ENCODE peak calls at places on chromosomes 1 and 21, in six cellular contexts. W is OCI-LY7, T is neural progenitor cell, S is GM12878, L is neuronal stem cell, I is fibroblast of lung. P is an unnamed sample.

GRCh38 chr1:12594966-12595838 is 22.8 kb downstream of the DHRS3 start:
- DNase-seq in L (peak), S (no peak), T (peak), I (peak), W (no peak), P (no peak)

GRCh38 chr21:41168391-41169257 is 664 bp downstream of the BACE2 start:
- DNase-seq in W (no peak), S (no peak), L (peak), T (peak), I (peak), P (peak)

GRCh38 chr21:35989185-35989735 is 71.1 kb downstream of the SETD4 start:
- DNase-seq in T (no peak), I (peak), W (no peak), L (no peak), S (no peak), P (no peak)

GRCh38 chr1:118948796-118949195 is 39.3 kb downstream of the TBX15 start:
- DNase-seq in L (no peak), S (no peak), W (no peak), T (no peak), I (peak), P (no peak)

GRCh38 chr1:81020506-81020905 is 780.2 kb upstream of the ADGRL2 start:
- DNase-seq in S (no peak), T (no peak), I (no peak), W (no peak), L (no peak), P (no peak)

GRCh38 chr1:246329900-246330299 is 177.2 kb downstream of the SMYD3 start:
- DNase-seq in L (no peak), I (no peak), S (peak), T (no peak), W (no peak), P (no peak)

GRCh38 chr1:75673885-75674284 is 50.6 kb upstream of the ACADM start:
- DNase-seq in W (no peak), S (no peak), T (no peak), I (no peak), L (no peak), P (no peak)

GRCh38 chr1:6280761-6281451 is 20.0 kb upstream of the GPR153 start:
- DNase-seq in T (peak), I (peak), W (no peak), L (no peak), S (no peak), P (no peak)

GRCh38 chr1:43156026-43156425 is 16.1 kb downstream of the EBNA1BP2 start:
- DNase-seq in S (no peak), L (no peak), T (no peak), W (no peak), I (no peak), P (no peak)

GRCh38 chr1:2624735-2625300 is 8.0 kb downstream of the MMEL1 start:
- DNase-seq in L (no peak), T (no peak), I (no peak), S (no peak), W (no peak), P (no peak)

GRCh38 chr1:222233441-222234180 is 314.3 kb downstream of the HHIPL2 start:
- DNase-seq in T (no peak), W (no peak), S (no peak), I (peak), L (no peak), P (no peak)

GRCh38 chr1:172417552-172417951 is 2.9 kb upstream of the C1orf105 start:
- DNase-seq in I (no peak), T (no peak), W (no peak), L (no peak), S (no peak), P (no peak)

GRCh38 chr1:246836647-246837046 is 95.1 kb downstream of the AHCTF1 start:
- DNase-seq in W (no peak), S (no peak), T (no peak), L (no peak), I (peak), P (no peak)

GRCh38 chr1:106831511-106831910 is 225.0 kb upstream of the PRMT6 start:
- DNase-seq in L (no peak), I (no peak), W (no peak), T (no peak), S (no peak), P (no peak)

GRCh38 chr1:181043025-181043880 is 9.5 kb downstream of the MR1 start:
- DNase-seq in L (no peak), T (no peak), S (no peak), I (peak), W (no peak), P (no peak)

GRCh38 chr1:181040284-181040865 is 6.6 kb downstream of the MR1 start:
- DNase-seq in W (no peak), S (no peak), L (no peak), I (no peak), T (no peak), P (no peak)

GRCh38 chr1:181044449-181044966 is 10.7 kb downstream of the MR1 start:
- DNase-seq in I (no peak), S (peak), W (no peak), T (no peak), L (no peak), P (peak)
- H2AFZ ChIP-seq in I (no peak), S (no peak), W (no peak), T (no peak), L (peak), P (no peak)

GRCh38 chr1:56577859-56578663 is 1.3 kb downstream of the PLPP3 start:
- DNase-seq in S (no peak), W (peak), I (peak), T (peak), L (no peak), P (peak)

GRCh38 chr1:56575865-56576264 is 3.5 kb downstream of the PLPP3 start:
- DNase-seq in L (no peak), I (no peak), W (peak), T (no peak), S (no peak), P (no peak)

GRCh38 chr1:56578664-56578962 is 750 bp downstream of the PLPP3 start:
- DNase-seq in W (no peak), L (no peak), T (no peak), I (no peak), S (no peak), P (no peak)

GRCh38 chr1:56578963-56579875 is at the start of gene PLPP3:
- DNase-seq in T (peak), L (peak), S (no peak), W (peak), I (peak), P (peak)

GRCh38 chr1:56576880-56577858 is 2.2 kb downstream of the PLPP3 start:
- DNase-seq in W (peak), L (no peak), I (peak), S (no peak), T (peak), P (peak)
- H3K27ac ChIP-seq in W (peak), L (no peak), I (peak), S (no peak), T (peak), P (no peak)

GRCh38 chr1:151542710-151543129 is 2.6 kb downstream of the TUFT1 start:
- DNase-seq in S (no peak), T (no peak), I (peak), W (no peak), L (no peak), P (no peak)
- H3K4me3 ChIP-seq in S (no peak), T (no peak), I (no peak), W (no peak), L (no peak), P (no peak)

GRCh38 chr21:26489781-26490180 is 83.3 kb downstream of the CYYR1 start:
- DNase-seq in L (no peak), S (no peak), W (no peak), T (no peak), I (no peak), P (no peak)

GRCh38 chr21:26491663-26492062 is 81.4 kb downstream of the CYYR1 start:
- DNase-seq in I (no peak), T (no peak), S (no peak), L (no peak), W (no peak), P (no peak)

GRCh38 chr21:26490771-26491170 is 82.3 kb downstream of the CYYR1 start:
- DNase-seq in W (no peak), S (no peak), T (peak), L (peak), I (no peak), P (no peak)

GRCh38 chr21:26499475-26499874 is 73.6 kb downstream of the CYYR1 start:
- DNase-seq in S (no peak), I (no peak), T (no peak), L (no peak), W (no peak), P (no peak)

GRCh38 chr21:26495283-26495849 is 77.7 kb downstream of the CYYR1 start:
- DNase-seq in W (no peak), I (no peak), S (no peak), T (no peak), L (no peak), P (no peak)
- H2AFZ ChIP-seq in W (no peak), I (no peak), S (no peak), T (no peak), L (no peak), P (peak)

DNA sequence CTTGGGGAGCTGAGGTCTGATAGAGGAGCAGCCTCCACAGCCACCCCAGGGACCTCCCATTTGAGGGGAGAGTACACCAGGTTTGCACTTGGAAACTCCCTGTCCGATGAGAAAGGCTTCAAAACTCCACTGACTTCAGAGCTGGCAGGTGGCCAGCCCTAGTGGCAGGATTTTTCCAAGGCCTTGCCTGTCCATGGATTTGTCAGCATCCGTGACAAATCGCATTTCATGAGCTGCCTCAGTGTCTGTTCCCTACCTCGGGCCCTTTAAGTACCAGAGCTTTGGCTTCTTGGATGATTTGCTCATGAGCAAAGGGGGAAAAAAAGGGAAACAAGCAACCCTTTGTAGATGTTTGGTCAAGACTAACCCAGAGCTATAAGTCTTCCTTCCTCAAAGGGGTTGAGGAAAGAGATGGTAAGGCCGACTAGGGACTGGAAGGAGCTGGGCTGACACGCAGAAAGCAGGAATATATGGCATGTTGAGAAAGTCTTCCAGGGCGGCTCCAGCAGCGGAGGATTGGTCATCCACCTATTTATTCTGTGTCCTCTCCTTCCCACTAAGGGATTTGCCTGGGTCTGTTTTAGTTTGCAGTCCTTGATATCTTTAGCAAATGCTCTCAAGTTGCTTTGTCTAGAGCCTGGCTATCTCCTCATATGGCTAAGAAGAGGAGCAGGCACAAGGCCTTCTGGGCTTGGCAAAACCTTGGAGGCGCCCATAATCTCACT is 2.7 kb upstream of the HSPG2 start:
- DNase-seq in T (no peak), W (no peak), S (no peak), L (no peak), I (peak), P (no peak)
- H3K27ac ChIP-seq in T (no peak), W (no peak), S (no peak), L (no peak), I (no peak), P (no peak)

DNA sequence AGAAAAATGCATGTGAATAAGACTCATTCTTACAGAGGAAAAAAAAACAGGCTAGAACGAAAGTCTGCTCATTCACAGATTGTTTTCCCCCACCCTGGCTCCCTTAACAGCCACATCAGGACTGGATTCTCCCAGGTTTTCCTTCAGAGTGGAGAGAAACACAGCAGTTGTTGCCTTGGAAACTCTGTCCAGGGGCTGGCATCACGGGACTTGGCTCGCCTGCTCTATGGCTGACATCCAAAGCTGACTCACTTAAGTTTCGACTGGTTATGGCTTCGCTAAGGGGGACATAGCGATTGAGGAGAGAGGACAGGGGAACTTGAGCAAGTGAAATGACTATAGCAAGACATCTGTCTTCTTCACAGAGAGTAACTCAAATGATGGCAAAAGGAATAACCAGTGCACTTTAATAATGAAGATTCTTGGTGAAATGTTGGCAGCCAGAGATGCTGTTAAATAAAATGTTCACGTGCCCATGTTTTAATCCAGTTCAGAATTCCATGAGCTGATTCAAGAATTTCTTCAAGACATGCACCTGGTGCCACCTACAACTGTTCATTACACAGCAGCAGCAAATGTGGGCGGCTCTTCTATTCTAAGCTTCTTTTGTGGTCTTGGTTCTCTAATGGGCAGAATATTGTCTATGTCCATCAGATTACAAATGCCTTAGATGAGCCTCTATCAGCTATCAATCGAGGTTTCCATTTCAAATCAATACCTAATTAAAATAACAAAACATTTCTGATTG is 21.8 kb downstream of the MIS18A start:
- DNase-seq in W (no peak), S (no peak), T (no peak), I (peak), L (no peak), P (no peak)
- H3K4me3 ChIP-seq in W (no peak), S (no peak), T (no peak), I (no peak), L (no peak), P (no peak)

GRCh38 chr1:224488806-224489584 is 54.4 kb upstream of the WDR26 start:
- DNase-seq in L (no peak), T (no peak), S (no peak), I (peak), W (no peak), P (no peak)

GRCh38 chr1:224490540-224491537 is 56.2 kb upstream of the WDR26 start:
- DNase-seq in L (no peak), I (no peak), T (no peak), S (no peak), W (no peak), P (no peak)

GRCh38 chr1:224482619-224483018 is 48.0 kb upstream of the WDR26 start:
- DNase-seq in L (no peak), T (no peak), W (no peak), S (no peak), I (no peak), P (no peak)

GRCh38 chr1:224489585-224490365 is 55.2 kb upstream of the WDR26 start:
- DNase-seq in L (no peak), W (no peak), I (no peak), T (no peak), S (no peak), P (no peak)

DNA sequence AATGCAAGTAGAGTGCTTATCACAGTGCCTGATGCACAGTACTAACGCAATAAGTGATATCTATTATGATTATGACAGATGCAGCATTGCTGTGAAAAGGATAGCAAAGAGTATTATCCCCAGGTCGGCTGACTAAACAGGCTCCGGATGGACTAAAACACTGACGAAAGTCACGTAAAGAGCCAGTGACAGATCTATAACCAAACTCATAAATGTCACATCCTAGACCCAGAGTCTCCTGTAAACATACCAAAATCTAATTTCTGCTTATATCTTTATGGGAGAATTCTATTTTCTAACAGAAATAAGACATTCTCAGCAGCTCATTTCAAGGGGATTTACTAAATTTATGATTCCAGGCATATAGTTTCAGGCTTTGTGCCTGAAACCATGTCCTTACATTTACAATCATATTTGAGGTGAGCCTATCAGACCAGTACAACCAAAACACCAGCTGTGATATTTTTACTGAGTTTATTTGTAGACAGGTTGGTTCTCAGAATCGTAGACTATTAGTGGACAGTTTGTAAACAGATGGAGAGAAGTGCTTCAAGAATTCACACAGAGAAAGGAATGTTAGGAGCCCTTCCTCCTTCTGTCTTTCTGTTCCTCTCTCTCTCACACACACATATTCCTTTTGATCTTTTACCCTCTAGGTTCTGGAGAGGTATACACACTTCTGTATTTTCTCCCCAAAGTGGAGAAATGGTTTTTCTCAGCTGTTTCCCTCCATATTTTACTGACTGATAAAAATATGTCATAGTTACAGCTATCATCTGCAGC is 52.4 kb upstream of the WDR26 start:
- DNase-seq in I (no peak), W (no peak), L (no peak), T (no peak), S (no peak), P (no peak)
- H2AFZ ChIP-seq in I (no peak), W (no peak), L (no peak), T (peak), S (peak), P (no peak)

DNA sequence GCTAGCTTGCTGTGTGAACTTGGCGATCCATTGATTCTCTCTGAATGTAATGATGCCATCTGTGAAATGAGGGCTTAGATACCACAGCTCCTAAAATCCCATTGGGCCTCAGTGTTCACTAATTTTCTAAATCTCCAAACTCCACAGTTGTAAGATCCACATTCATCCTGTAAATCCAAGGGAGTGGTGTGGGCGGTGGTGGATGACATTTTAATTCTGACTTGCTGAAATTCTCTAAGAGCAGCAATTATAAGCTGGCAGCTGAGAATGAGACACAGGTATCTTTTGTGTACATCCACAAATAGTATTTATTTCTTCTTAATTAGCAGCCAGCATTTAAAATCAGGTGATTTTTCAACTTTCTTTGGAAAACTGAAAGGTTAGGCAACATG is 9.6 kb upstream of the ACTL8 start:
- DNase-seq in I (no peak), W (no peak), S (no peak), L (no peak), T (no peak), P (no peak)
- H3K27ac ChIP-seq in I (no peak), W (no peak), S (no peak), L (no peak), T (no peak), P (no peak)

DNA sequence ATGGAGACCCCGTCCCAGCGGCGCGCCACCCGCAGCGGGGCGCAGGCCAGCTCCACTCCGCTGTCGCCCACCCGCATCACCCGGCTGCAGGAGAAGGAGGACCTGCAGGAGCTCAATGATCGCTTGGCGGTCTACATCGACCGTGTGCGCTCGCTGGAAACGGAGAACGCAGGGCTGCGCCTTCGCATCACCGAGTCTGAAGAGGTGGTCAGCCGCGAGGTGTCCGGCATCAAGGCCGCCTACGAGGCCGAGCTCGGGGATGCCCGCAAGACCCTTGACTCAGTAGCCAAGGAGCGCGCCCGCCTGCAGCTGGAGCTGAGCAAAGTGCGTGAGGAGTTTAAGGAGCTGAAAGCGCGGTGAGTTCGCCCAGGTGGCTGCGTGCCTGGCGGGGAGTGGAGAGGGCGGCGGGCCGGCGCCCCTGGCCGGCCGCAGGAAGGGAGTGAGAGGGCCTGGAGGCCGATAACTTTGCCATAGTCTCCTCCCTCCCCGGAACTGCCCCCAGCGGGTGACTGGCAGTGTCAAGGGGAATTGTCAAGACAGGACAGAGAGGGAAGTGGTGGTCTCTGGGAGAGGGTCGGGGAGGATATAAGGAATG is 505 bp downstream of the LMNA start:
- DNase-seq in T (peak), S (no peak), L (no peak), I (no peak), W (no peak), P (no peak)
- H3K4me3 ChIP-seq in T (peak), S (peak), L (no peak), I (peak), W (no peak), P (no peak)

P was measured in DND-41.